ENCODE peak calls at places on chromosomes 7 and 10, in four cellular contexts. O, S, E and D are unnamed samples.

GRCh38 chr10:32982293-32982709 is 24.3 kb upstream of the ITGB1 start:
- DNase-seq in E (no peak), O (peak; percentile 71), S (no peak), D (no peak)

GRCh38 chr7:130232209-130232608 is 24.5 kb downstream of the SSMEM1 start:
- DNase-seq in S (no peak), E (no peak), O (no peak), D (no peak)

GRCh38 chr7:155466142-155466813 is 8.3 kb downstream of the EN2 start:
- DNase-seq in E (no peak), O (no peak), S (no peak), D (no peak)

GRCh38 chr10:73576178-73576889 is 14.8 kb downstream of the USP54 start:
- DNase-seq in E (no peak), S (peak; percentile 64), O (peak; percentile 91), D (no peak)

GRCh38 chr10:115606081-115606480 is 512.9 kb downstream of the ATRNL1 start:
- DNase-seq in E (no peak), S (no peak), O (no peak), D (no peak)

GRCh38 chr10:60517805-60518204 is 128.1 kb upstream of the ANK3 start:
- DNase-seq in E (no peak), S (no peak), O (no peak), D (no peak)

GRCh38 chr7:6730343-6730633 is 23.5 kb upstream of the ZNF12 start:
- DNase-seq in E (peak; percentile 33), S (no peak), O (no peak), D (no peak)

GRCh38 chr7:33757563-33758165 is 147.7 kb upstream of the BMPER start:
- DNase-seq in O (peak; percentile 70), E (peak; percentile 27), S (peak; percentile 46), D (no peak)

GRCh38 chr7:25149844-25150243 is 24.8 kb upstream of the CYCS start:
- DNase-seq in S (no peak), E (no peak), O (no peak), D (no peak)

GRCh38 chr7:110442386-110442837 is 648.5 kb upstream of the LRRN3 start:
- DNase-seq in O (no peak), E (peak; percentile 80), S (no peak), D (no peak)

GRCh38 chr7:98348726-98349474 is 52.0 kb downstream of the BAIAP2L1 start:
- DNase-seq in E (no peak), S (no peak), O (no peak), D (no peak)

GRCh38 chr10:131453772-131454634 is 142.5 kb upstream of the TCERG1L start:
- DNase-seq in O (peak; percentile 23), S (peak; percentile 45), E (peak; percentile 87), D (peak; percentile 80)

GRCh38 chr7:5526190-5527037 is 102.8 kb upstream of the TNRC18 start:
- DNase-seq in E (no peak), O (peak; percentile 66), S (peak; percentile 41), D (no peak)

GRCh38 chr10:124864421-124865193 is 63.0 kb downstream of the ABRAXAS2 start:
- DNase-seq in S (no peak), O (peak; percentile 11), E (no peak), D (peak; percentile 88)

GRCh38 chr7:47873767-47874166 is 74.5 kb downstream of the PKD1L1 start:
- DNase-seq in S (no peak), O (no peak), E (no peak), D (no peak)

GRCh38 chr7:136698231-136698630 is 170.2 kb upstream of the CHRM2 start:
- DNase-seq in S (no peak), E (no peak), O (peak; percentile 34), D (no peak)

GRCh38 chr10:58017719-58018367 is 249.9 kb downstream of the IPMK start:
- DNase-seq in S (no peak), E (no peak), O (peak; percentile 67), D (no peak)

GRCh38 chr10:77620731-77621130 is 16.9 kb downstream of the KCNMA1 start:
- DNase-seq in O (no peak), E (no peak), S (no peak), D (no peak)

GRCh38 chr10:33434948-33435347 is 100.5 kb upstream of the NRP1 start:
- DNase-seq in S (no peak), E (no peak), O (no peak), D (no peak)